ENCODE peak calls at places on chromosome 10, in seven cellular contexts. G is NCI-H1092 treated with DMSO at 0.1 percent for 48 hours, Q is kidney tubule cell, Z is cardiac fibroblast, D is NCI-H146, C is NCI-H460, X is NCI-H748 treated with DMSO at 0.1 percent for 48 hours. I is an unnamed sample.

GRCh38 chr10:91556691-91557529 is 76.0 kb downstream of the PPP1R3C start:
- DNase-seq in X (peak; percentile 23), C (no peak), G (no peak), Q (no peak), D (peak; percentile 88), Z (peak; percentile 31), I (no peak)

GRCh38 chr10:43407148-43407575 is 1.8 kb downstream of the HNRNPF start:
- DNase-seq in Z (peak; percentile 58), Q (peak; percentile 64), X (no peak), D (peak; percentile 60), G (peak; percentile 6), C (no peak), I (peak; percentile 11)

GRCh38 chr10:99667108-99667751 is 7.9 kb downstream of the ENTPD7 start:
- DNase-seq in Q (peak; percentile 97), D (no peak), G (no peak), Z (peak; percentile 13), X (no peak), C (no peak), I (no peak)

GRCh38 chr10:69769395-69769989 is 32.2 kb upstream of the COL13A1 start:
- DNase-seq in D (no peak), Q (peak; percentile 95), Z (peak; percentile 72), G (no peak), X (no peak), C (peak; percentile 30), I (no peak)

GRCh38 chr10:122954731-122955050 is 664 bp upstream of the C10orf88 start:
- DNase-seq in G (no peak), Z (no peak), D (no peak), C (no peak), Q (no peak), X (no peak), I (no peak)

GRCh38 chr10:127937915-127938440 is 31.1 kb downstream of the PTPRE start:
- DNase-seq in C (no peak), G (no peak), Q (no peak), D (no peak), X (no peak), Z (no peak), I (no peak)

GRCh38 chr10:4847580-4848020 is 21.6 kb downstream of the AKR1E2 start:
- DNase-seq in D (no peak), G (no peak), Z (peak; percentile 89), C (peak; percentile 63), Q (peak; percentile 37), X (no peak), I (no peak)

GRCh38 chr10:48474764-48475365 is 130.0 kb downstream of the ARHGAP22 start:
- DNase-seq in D (no peak), C (no peak), Z (no peak), Q (no peak), G (no peak), X (no peak), I (no peak)

GRCh38 chr10:43808136-43808535 is 159.5 kb upstream of the ZNF32 start:
- DNase-seq in C (no peak), D (no peak), Z (no peak), G (no peak), Q (no peak), X (no peak), I (no peak)

GRCh38 chr10:35300063-35300699 is 36.1 kb upstream of the CCNY start:
- DNase-seq in X (no peak), C (peak; percentile 82), Z (peak; percentile 32), D (peak; percentile 7), G (no peak), Q (peak; percentile 20), I (no peak)

GRCh38 chr10:72356987-72357386 is 2.3 kb upstream of the DNAJB12 start:
- DNase-seq in Q (no peak), D (no peak), C (no peak), G (no peak), Z (no peak), X (no peak), I (no peak)

GRCh38 chr10:132065491-132066105 is at the start of gene JAKMIP3:
- DNase-seq in Z (peak; percentile 90), Q (peak; percentile 91), G (no peak), X (no peak), D (peak; percentile 35), C (peak; percentile 89), I (no peak)

GRCh38 chr10:124892905-124893304 is 49.0 kb upstream of the ZRANB1 start:
- DNase-seq in G (no peak), Q (peak; percentile 11), D (peak; percentile 4), X (no peak), Z (no peak), C (no peak), I (no peak)

GRCh38 chr10:24642921-24643678 is 80.6 kb downstream of the ARHGAP21 start:
- DNase-seq in X (peak; percentile 85), D (peak; percentile 86), C (peak; percentile 71), Z (peak; percentile 89), Q (peak; percentile 84), G (peak; percentile 73), I (peak; percentile 73)

GRCh38 chr10:124465777-124466488 is 4.3 kb downstream of the LHPP start:
- DNase-seq in Z (no peak), X (no peak), G (no peak), D (no peak), Q (no peak), C (no peak), I (no peak)

GRCh38 chr10:70418229-70418628 is 14.3 kb downstream of the EIF4EBP2 start:
- DNase-seq in X (no peak), Z (peak; percentile 16), D (no peak), G (no peak), Q (peak; percentile 47), C (no peak), I (no peak)

GRCh38 chr10:28627102-28627501 is 50.2 kb upstream of the BAMBI start:
- DNase-seq in Q (no peak), Z (peak; percentile 21), G (no peak), D (no peak), X (no peak), C (no peak), I (no peak)

GRCh38 chr10:97888641-97889262 is 39.1 kb downstream of the GOLGA7B start:
- DNase-seq in Z (peak; percentile 11), D (peak; percentile 62), Q (peak; percentile 91), G (no peak), X (peak; percentile 7), C (peak; percentile 44), I (peak; percentile 69)

GRCh38 chr10:6036861-6037321 is 25.3 kb downstream of the IL2RA start:
- DNase-seq in D (no peak), C (no peak), X (no peak), Z (no peak), G (no peak), Q (no peak), I (no peak)

GRCh38 chr10:12198156-12198555 is 2.2 kb downstream of the CDC123 start:
- DNase-seq in D (no peak), X (no peak), C (no peak), G (no peak), Z (no peak), Q (no peak), I (no peak)

GRCh38 chr10:79264942-79265341 is 82.3 kb upstream of the PPIF start:
- DNase-seq in G (no peak), D (no peak), C (no peak), X (no peak), Z (no peak), Q (peak; percentile 50), I (no peak)

GRCh38 chr10:132253092-132253687 is 54.6 kb downstream of the STK32C start:
- DNase-seq in Z (no peak), C (no peak), D (no peak), X (no peak), G (no peak), Q (no peak), I (no peak)

GRCh38 chr10:34384363-34384762 is 430.7 kb downstream of the PARD3 start:
- DNase-seq in G (peak; percentile 69), D (no peak), Q (no peak), Z (no peak), X (peak; percentile 19), C (no peak), I (no peak)

GRCh38 chr10:14116021-14116420 is 214.7 kb downstream of the FRMD4A start:
- DNase-seq in G (no peak), C (no peak), Q (no peak), X (no peak), Z (no peak), D (no peak), I (no peak)

GRCh38 chr10:73899401-73899780 is 11.5 kb upstream of the PLAU start:
- DNase-seq in C (no peak), Q (peak; percentile 98), X (no peak), Z (peak; percentile 59), D (no peak), G (no peak), I (no peak)

GRCh38 chr10:101331960-101332359 is 22.0 kb upstream of the BTRC start:
- DNase-seq in C (no peak), D (no peak), Z (no peak), G (no peak), Q (no peak), X (no peak), I (no peak)

GRCh38 chr10:19640864-19641263 is 175.4 kb upstream of the PLXDC2 start:
- DNase-seq in Z (no peak), Q (no peak), D (no peak), G (no peak), C (no peak), X (no peak), I (no peak)

GRCh38 chr10:6108631-6109443 is 20.0 kb downstream of the RBM17 start:
- DNase-seq in C (peak; percentile 35), Z (peak; percentile 57), X (no peak), G (peak; percentile 33), Q (peak; percentile 68), D (peak; percentile 53), I (no peak)

GRCh38 chr10:9205558-9205957 is 1151.1 kb downstream of the GATA3 start:
- DNase-seq in C (no peak), X (no peak), G (no peak), Q (no peak), D (no peak), Z (no peak), I (no peak)

GRCh38 chr10:50936335-50936734 is 50.9 kb upstream of the A1CF start:
- DNase-seq in G (no peak), Z (no peak), C (no peak), X (no peak), Q (peak; percentile 9), D (no peak), I (no peak)

GRCh38 chr10:68423522-68423921 is 16.4 kb upstream of the RUFY2 start:
- DNase-seq in Z (no peak), Q (no peak), C (no peak), X (no peak), G (no peak), D (no peak), I (no peak)

I was measured in NCI-H345.